ENCODE peak calls at places on chromosomes 7 and 10, in five cellular contexts. One of them, this sample, is unnamed.

GRCh38 chr7:70156052-70156451 is 557.8 kb downstream of the AUTS2 start:
- DNase-seq in stimulated activated CD4-positive, alpha-beta T cell treated with anti-CD3 and anti-CD28 coated beads, Interleukin-15, amount 100 ng/mL, for 1 hour: no peak
- DNase-seq in naive B cell: no peak
- DNase-seq in psoas muscle: no peak
- DNase-seq in stimulated activated CD8-positive, alpha-beta memory T cell treated with anti-CD3 and anti-CD28 coated beads, Interleukin-7, amount 100 ng/mL, for 24 hours: no peak
- DNase-seq in this sample: no peak

GRCh38 chr7:131016230-131016629 is 282.2 kb upstream of the KLF14 start:
- DNase-seq in naive B cell: no peak
- DNase-seq in stimulated activated CD8-positive, alpha-beta memory T cell treated with anti-CD3 and anti-CD28 coated beads, Interleukin-7, amount 100 ng/mL, for 24 hours: no peak
- DNase-seq in stimulated activated CD4-positive, alpha-beta T cell treated with anti-CD3 and anti-CD28 coated beads, Interleukin-15, amount 100 ng/mL, for 1 hour: no peak
- DNase-seq in psoas muscle: no peak
- DNase-seq in this sample: no peak

GRCh38 chr7:94973844-94974243 is 66.5 kb downstream of the PPP1R9A start:
- DNase-seq in psoas muscle: no peak
- DNase-seq in stimulated activated CD4-positive, alpha-beta T cell treated with anti-CD3 and anti-CD28 coated beads, Interleukin-15, amount 100 ng/mL, for 1 hour: no peak
- DNase-seq in naive B cell: no peak
- DNase-seq in stimulated activated CD8-positive, alpha-beta memory T cell treated with anti-CD3 and anti-CD28 coated beads, Interleukin-7, amount 100 ng/mL, for 24 hours: no peak
- DNase-seq in this sample: no peak

GRCh38 chr10:14502451-14502850 is 171.7 kb upstream of the FRMD4A start:
- DNase-seq in psoas muscle: no peak
- DNase-seq in naive B cell: no peak
- DNase-seq in stimulated activated CD8-positive, alpha-beta memory T cell treated with anti-CD3 and anti-CD28 coated beads, Interleukin-7, amount 100 ng/mL, for 24 hours: no peak
- DNase-seq in stimulated activated CD4-positive, alpha-beta T cell treated with anti-CD3 and anti-CD28 coated beads, Interleukin-15, amount 100 ng/mL, for 1 hour: no peak
- DNase-seq in this sample: no peak

GRCh38 chr10:76559889-76560215 is 1077.8 kb downstream of the KCNMA1 start:
- DNase-seq in naive B cell: no peak
- DNase-seq in psoas muscle: no peak
- DNase-seq in stimulated activated CD4-positive, alpha-beta T cell treated with anti-CD3 and anti-CD28 coated beads, Interleukin-15, amount 100 ng/mL, for 1 hour: no peak
- DNase-seq in stimulated activated CD8-positive, alpha-beta memory T cell treated with anti-CD3 and anti-CD28 coated beads, Interleukin-7, amount 100 ng/mL, for 24 hours: no peak
- DNase-seq in this sample: no peak

GRCh38 chr7:44081266-44081748 is 1.0 kb downstream of the POLM start:
- DNase-seq in stimulated activated CD8-positive, alpha-beta memory T cell treated with anti-CD3 and anti-CD28 coated beads, Interleukin-7, amount 100 ng/mL, for 24 hours: no peak
- DNase-seq in naive B cell: no peak
- DNase-seq in psoas muscle: peak
- DNase-seq in stimulated activated CD4-positive, alpha-beta T cell treated with anti-CD3 and anti-CD28 coated beads, Interleukin-15, amount 100 ng/mL, for 1 hour: no peak
- DNase-seq in this sample: no peak

GRCh38 chr7:91636129-91636724 is 244.3 kb downstream of the MTERF1 start:
- DNase-seq in stimulated activated CD8-positive, alpha-beta memory T cell treated with anti-CD3 and anti-CD28 coated beads, Interleukin-7, amount 100 ng/mL, for 24 hours: no peak
- DNase-seq in naive B cell: no peak
- DNase-seq in psoas muscle: no peak
- DNase-seq in stimulated activated CD4-positive, alpha-beta T cell treated with anti-CD3 and anti-CD28 coated beads, Interleukin-15, amount 100 ng/mL, for 1 hour: no peak
- DNase-seq in this sample: peak

GRCh38 chr10:71799785-71800453 is 26.6 kb upstream of the VSIR start:
- DNase-seq in stimulated activated CD8-positive, alpha-beta memory T cell treated with anti-CD3 and anti-CD28 coated beads, Interleukin-7, amount 100 ng/mL, for 24 hours: no peak
- DNase-seq in psoas muscle: no peak
- DNase-seq in stimulated activated CD4-positive, alpha-beta T cell treated with anti-CD3 and anti-CD28 coated beads, Interleukin-15, amount 100 ng/mL, for 1 hour: no peak
- DNase-seq in naive B cell: no peak
- DNase-seq in this sample: no peak

GRCh38 chr10:8048281-8049008 is 6.0 kb upstream of the GATA3 start:
- DNase-seq in psoas muscle: no peak
- DNase-seq in naive B cell: no peak
- DNase-seq in stimulated activated CD8-positive, alpha-beta memory T cell treated with anti-CD3 and anti-CD28 coated beads, Interleukin-7, amount 100 ng/mL, for 24 hours: no peak
- DNase-seq in stimulated activated CD4-positive, alpha-beta T cell treated with anti-CD3 and anti-CD28 coated beads, Interleukin-15, amount 100 ng/mL, for 1 hour: no peak
- DNase-seq in this sample: no peak

GRCh38 chr7:11751315-11751714 is 80.7 kb downstream of the THSD7A start:
- DNase-seq in naive B cell: no peak
- DNase-seq in stimulated activated CD4-positive, alpha-beta T cell treated with anti-CD3 and anti-CD28 coated beads, Interleukin-15, amount 100 ng/mL, for 1 hour: no peak
- DNase-seq in psoas muscle: no peak
- DNase-seq in stimulated activated CD8-positive, alpha-beta memory T cell treated with anti-CD3 and anti-CD28 coated beads, Interleukin-7, amount 100 ng/mL, for 24 hours: no peak
- DNase-seq in this sample: no peak

GRCh38 chr10:18615618-18616017 is 35.8 kb downstream of the NSUN6 start:
- DNase-seq in stimulated activated CD8-positive, alpha-beta memory T cell treated with anti-CD3 and anti-CD28 coated beads, Interleukin-7, amount 100 ng/mL, for 24 hours: no peak
- DNase-seq in psoas muscle: no peak
- DNase-seq in naive B cell: no peak
- DNase-seq in stimulated activated CD4-positive, alpha-beta T cell treated with anti-CD3 and anti-CD28 coated beads, Interleukin-15, amount 100 ng/mL, for 1 hour: no peak
- DNase-seq in this sample: no peak

GRCh38 chr10:77913090-77913489 is 13.5 kb downstream of the DLG5 start:
- DNase-seq in psoas muscle: no peak
- DNase-seq in stimulated activated CD8-positive, alpha-beta memory T cell treated with anti-CD3 and anti-CD28 coated beads, Interleukin-7, amount 100 ng/mL, for 24 hours: no peak
- DNase-seq in naive B cell: no peak
- DNase-seq in stimulated activated CD4-positive, alpha-beta T cell treated with anti-CD3 and anti-CD28 coated beads, Interleukin-15, amount 100 ng/mL, for 1 hour: no peak
- DNase-seq in this sample: no peak

GRCh38 chr10:50540069-50540825 is 83.5 kb downstream of the SGMS1 start:
- DNase-seq in stimulated activated CD8-positive, alpha-beta memory T cell treated with anti-CD3 and anti-CD28 coated beads, Interleukin-7, amount 100 ng/mL, for 24 hours: no peak
- DNase-seq in psoas muscle: no peak
- DNase-seq in naive B cell: peak
- DNase-seq in stimulated activated CD4-positive, alpha-beta T cell treated with anti-CD3 and anti-CD28 coated beads, Interleukin-15, amount 100 ng/mL, for 1 hour: no peak
- DNase-seq in this sample: no peak

GRCh38 chr7:101547022-101547915 is 81.8 kb downstream of the MYL10 start:
- DNase-seq in stimulated activated CD8-positive, alpha-beta memory T cell treated with anti-CD3 and anti-CD28 coated beads, Interleukin-7, amount 100 ng/mL, for 24 hours: no peak
- DNase-seq in psoas muscle: no peak
- DNase-seq in stimulated activated CD4-positive, alpha-beta T cell treated with anti-CD3 and anti-CD28 coated beads, Interleukin-15, amount 100 ng/mL, for 1 hour: no peak
- DNase-seq in naive B cell: no peak
- DNase-seq in this sample: no peak

GRCh38 chr10:30742471-30742870 is 112.9 kb upstream of the LYZL2 start:
- DNase-seq in psoas muscle: no peak
- DNase-seq in naive B cell: no peak
- DNase-seq in stimulated activated CD8-positive, alpha-beta memory T cell treated with anti-CD3 and anti-CD28 coated beads, Interleukin-7, amount 100 ng/mL, for 24 hours: no peak
- DNase-seq in stimulated activated CD4-positive, alpha-beta T cell treated with anti-CD3 and anti-CD28 coated beads, Interleukin-15, amount 100 ng/mL, for 1 hour: no peak
- DNase-seq in this sample: no peak

GRCh38 chr10:6501931-6502330 is 78.1 kb downstream of the PRKCQ start:
- DNase-seq in stimulated activated CD4-positive, alpha-beta T cell treated with anti-CD3 and anti-CD28 coated beads, Interleukin-15, amount 100 ng/mL, for 1 hour: no peak
- DNase-seq in stimulated activated CD8-positive, alpha-beta memory T cell treated with anti-CD3 and anti-CD28 coated beads, Interleukin-7, amount 100 ng/mL, for 24 hours: no peak
- DNase-seq in naive B cell: no peak
- DNase-seq in psoas muscle: no peak
- DNase-seq in this sample: no peak

GRCh38 chr7:2048006-2048405 is 184.7 kb downstream of the MAD1L1 start:
- DNase-seq in stimulated activated CD8-positive, alpha-beta memory T cell treated with anti-CD3 and anti-CD28 coated beads, Interleukin-7, amount 100 ng/mL, for 24 hours: no peak
- DNase-seq in stimulated activated CD4-positive, alpha-beta T cell treated with anti-CD3 and anti-CD28 coated beads, Interleukin-15, amount 100 ng/mL, for 1 hour: no peak
- DNase-seq in psoas muscle: peak
- DNase-seq in naive B cell: no peak
- DNase-seq in this sample: no peak

GRCh38 chr7:104642551-104642950 is 314.1 kb downstream of the LHFPL3 start:
- DNase-seq in naive B cell: no peak
- DNase-seq in stimulated activated CD4-positive, alpha-beta T cell treated with anti-CD3 and anti-CD28 coated beads, Interleukin-15, amount 100 ng/mL, for 1 hour: no peak
- DNase-seq in psoas muscle: no peak
- DNase-seq in stimulated activated CD8-positive, alpha-beta memory T cell treated with anti-CD3 and anti-CD28 coated beads, Interleukin-7, amount 100 ng/mL, for 24 hours: no peak
- DNase-seq in this sample: no peak

GRCh38 chr10:129057856-129058663 is 409.0 kb upstream of the MGMT start:
- DNase-seq in stimulated activated CD8-positive, alpha-beta memory T cell treated with anti-CD3 and anti-CD28 coated beads, Interleukin-7, amount 100 ng/mL, for 24 hours: no peak
- DNase-seq in stimulated activated CD4-positive, alpha-beta T cell treated with anti-CD3 and anti-CD28 coated beads, Interleukin-15, amount 100 ng/mL, for 1 hour: no peak
- DNase-seq in psoas muscle: peak
- DNase-seq in naive B cell: no peak
- DNase-seq in this sample: no peak

GRCh38 chr10:93595378-93596288 is 5.4 kb downstream of the RBP4 start:
- DNase-seq in stimulated activated CD4-positive, alpha-beta T cell treated with anti-CD3 and anti-CD28 coated beads, Interleukin-15, amount 100 ng/mL, for 1 hour: no peak
- DNase-seq in stimulated activated CD8-positive, alpha-beta memory T cell treated with anti-CD3 and anti-CD28 coated beads, Interleukin-7, amount 100 ng/mL, for 24 hours: no peak
- DNase-seq in naive B cell: no peak
- DNase-seq in psoas muscle: no peak
- DNase-seq in this sample: no peak

GRCh38 chr7:142866361-142867096 is 11.7 kb downstream of the EPHB6 start:
- DNase-seq in naive B cell: no peak
- DNase-seq in stimulated activated CD8-positive, alpha-beta memory T cell treated with anti-CD3 and anti-CD28 coated beads, Interleukin-7, amount 100 ng/mL, for 24 hours: no peak
- DNase-seq in psoas muscle: no peak
- DNase-seq in stimulated activated CD4-positive, alpha-beta T cell treated with anti-CD3 and anti-CD28 coated beads, Interleukin-15, amount 100 ng/mL, for 1 hour: no peak
- DNase-seq in this sample: no peak

GRCh38 chr7:131183611-131184119 is 144.0 kb upstream of the MKLN1 start:
- DNase-seq in stimulated activated CD4-positive, alpha-beta T cell treated with anti-CD3 and anti-CD28 coated beads, Interleukin-15, amount 100 ng/mL, for 1 hour: no peak
- DNase-seq in naive B cell: no peak
- DNase-seq in stimulated activated CD8-positive, alpha-beta memory T cell treated with anti-CD3 and anti-CD28 coated beads, Interleukin-7, amount 100 ng/mL, for 24 hours: no peak
- DNase-seq in psoas muscle: no peak
- DNase-seq in this sample: no peak

GRCh38 chr10:130575756-130576285 is 439.6 kb downstream of the GLRX3 start:
- DNase-seq in stimulated activated CD8-positive, alpha-beta memory T cell treated with anti-CD3 and anti-CD28 coated beads, Interleukin-7, amount 100 ng/mL, for 24 hours: no peak
- DNase-seq in psoas muscle: no peak
- DNase-seq in naive B cell: no peak
- DNase-seq in stimulated activated CD4-positive, alpha-beta T cell treated with anti-CD3 and anti-CD28 coated beads, Interleukin-15, amount 100 ng/mL, for 1 hour: no peak
- DNase-seq in this sample: no peak

GRCh38 chr10:122461367-122461728 is at the start of gene HTRA1:
- DNase-seq in stimulated activated CD4-positive, alpha-beta T cell treated with anti-CD3 and anti-CD28 coated beads, Interleukin-15, amount 100 ng/mL, for 1 hour: no peak
- DNase-seq in naive B cell: no peak
- DNase-seq in stimulated activated CD8-positive, alpha-beta memory T cell treated with anti-CD3 and anti-CD28 coated beads, Interleukin-7, amount 100 ng/mL, for 24 hours: no peak
- DNase-seq in psoas muscle: peak
- DNase-seq in this sample: no peak

GRCh38 chr10:122021421-122021820 is 32.5 kb downstream of the TACC2 start:
- DNase-seq in stimulated activated CD8-positive, alpha-beta memory T cell treated with anti-CD3 and anti-CD28 coated beads, Interleukin-7, amount 100 ng/mL, for 24 hours: no peak
- DNase-seq in psoas muscle: no peak
- DNase-seq in naive B cell: no peak
- DNase-seq in stimulated activated CD4-positive, alpha-beta T cell treated with anti-CD3 and anti-CD28 coated beads, Interleukin-15, amount 100 ng/mL, for 1 hour: no peak
- DNase-seq in this sample: no peak

GRCh38 chr7:114976666-114977065 is 54.8 kb downstream of the MDFIC start:
- DNase-seq in naive B cell: no peak
- DNase-seq in stimulated activated CD8-positive, alpha-beta memory T cell treated with anti-CD3 and anti-CD28 coated beads, Interleukin-7, amount 100 ng/mL, for 24 hours: no peak
- DNase-seq in stimulated activated CD4-positive, alpha-beta T cell treated with anti-CD3 and anti-CD28 coated beads, Interleukin-15, amount 100 ng/mL, for 1 hour: no peak
- DNase-seq in psoas muscle: no peak
- DNase-seq in this sample: no peak

GRCh38 chr7:41459183-41459582 is 243.7 kb downstream of the INHBA start:
- DNase-seq in stimulated activated CD4-positive, alpha-beta T cell treated with anti-CD3 and anti-CD28 coated beads, Interleukin-15, amount 100 ng/mL, for 1 hour: no peak
- DNase-seq in naive B cell: no peak
- DNase-seq in stimulated activated CD8-positive, alpha-beta memory T cell treated with anti-CD3 and anti-CD28 coated beads, Interleukin-7, amount 100 ng/mL, for 24 hours: no peak
- DNase-seq in psoas muscle: no peak
- DNase-seq in this sample: no peak

GRCh38 chr10:72277340-72277995 is 3.7 kb downstream of the DDIT4 start:
- DNase-seq in stimulated activated CD8-positive, alpha-beta memory T cell treated with anti-CD3 and anti-CD28 coated beads, Interleukin-7, amount 100 ng/mL, for 24 hours: no peak
- DNase-seq in stimulated activated CD4-positive, alpha-beta T cell treated with anti-CD3 and anti-CD28 coated beads, Interleukin-15, amount 100 ng/mL, for 1 hour: no peak
- DNase-seq in psoas muscle: peak
- DNase-seq in naive B cell: no peak
- DNase-seq in this sample: no peak

GRCh38 chr7:44845476-44845875 is 2.4 kb downstream of the H2AZ2 start:
- DNase-seq in stimulated activated CD4-positive, alpha-beta T cell treated with anti-CD3 and anti-CD28 coated beads, Interleukin-15, amount 100 ng/mL, for 1 hour: no peak
- DNase-seq in stimulated activated CD8-positive, alpha-beta memory T cell treated with anti-CD3 and anti-CD28 coated beads, Interleukin-7, amount 100 ng/mL, for 24 hours: no peak
- DNase-seq in psoas muscle: no peak
- DNase-seq in naive B cell: no peak
- DNase-seq in this sample: no peak

GRCh38 chr10:107540981-107541380 is 376.5 kb upstream of the SORCS1 start:
- DNase-seq in psoas muscle: no peak
- DNase-seq in stimulated activated CD8-positive, alpha-beta memory T cell treated with anti-CD3 and anti-CD28 coated beads, Interleukin-7, amount 100 ng/mL, for 24 hours: no peak
- DNase-seq in stimulated activated CD4-positive, alpha-beta T cell treated with anti-CD3 and anti-CD28 coated beads, Interleukin-15, amount 100 ng/mL, for 1 hour: no peak
- DNase-seq in naive B cell: no peak
- DNase-seq in this sample: no peak

GRCh38 chr7:97004931-97005763 is at the start of gene DLX6:
- DNase-seq in stimulated activated CD8-positive, alpha-beta memory T cell treated with anti-CD3 and anti-CD28 coated beads, Interleukin-7, amount 100 ng/mL, for 24 hours: no peak
- DNase-seq in stimulated activated CD4-positive, alpha-beta T cell treated with anti-CD3 and anti-CD28 coated beads, Interleukin-15, amount 100 ng/mL, for 1 hour: no peak
- DNase-seq in psoas muscle: no peak
- DNase-seq in naive B cell: no peak
- DNase-seq in this sample: no peak

GRCh38 chr7:134414109-134414508 is 44.8 kb downstream of the AKR1B1 start:
- DNase-seq in stimulated activated CD4-positive, alpha-beta T cell treated with anti-CD3 and anti-CD28 coated beads, Interleukin-15, amount 100 ng/mL, for 1 hour: no peak
- DNase-seq in naive B cell: no peak
- DNase-seq in psoas muscle: no peak
- DNase-seq in stimulated activated CD8-positive, alpha-beta memory T cell treated with anti-CD3 and anti-CD28 coated beads, Interleukin-7, amount 100 ng/mL, for 24 hours: no peak
- DNase-seq in this sample: no peak

GRCh38 chr10:103622286-103622685 is 128.8 kb downstream of the NEURL1 start:
- DNase-seq in naive B cell: no peak
- DNase-seq in stimulated activated CD8-positive, alpha-beta memory T cell treated with anti-CD3 and anti-CD28 coated beads, Interleukin-7, amount 100 ng/mL, for 24 hours: no peak
- DNase-seq in psoas muscle: no peak
- DNase-seq in stimulated activated CD4-positive, alpha-beta T cell treated with anti-CD3 and anti-CD28 coated beads, Interleukin-15, amount 100 ng/mL, for 1 hour: no peak
- DNase-seq in this sample: no peak

GRCh38 chr10:22823109-22823508 is 104.7 kb upstream of the ARMC3 start:
- DNase-seq in stimulated activated CD8-positive, alpha-beta memory T cell treated with anti-CD3 and anti-CD28 coated beads, Interleukin-7, amount 100 ng/mL, for 24 hours: no peak
- DNase-seq in naive B cell: no peak
- DNase-seq in psoas muscle: no peak
- DNase-seq in stimulated activated CD4-positive, alpha-beta T cell treated with anti-CD3 and anti-CD28 coated beads, Interleukin-15, amount 100 ng/mL, for 1 hour: no peak
- DNase-seq in this sample: no peak

GRCh38 chr7:876077-876971 is at the start of gene GET4:
- DNase-seq in naive B cell: peak
- DNase-seq in stimulated activated CD8-positive, alpha-beta memory T cell treated with anti-CD3 and anti-CD28 coated beads, Interleukin-7, amount 100 ng/mL, for 24 hours: peak
- DNase-seq in stimulated activated CD4-positive, alpha-beta T cell treated with anti-CD3 and anti-CD28 coated beads, Interleukin-15, amount 100 ng/mL, for 1 hour: peak
- DNase-seq in psoas muscle: peak
- DNase-seq in this sample: peak

This sample was measured in iPS DF 19.7.